ENCODE peak calls at places on chromosomes 3 and 15, in nine cellular contexts. One of them, this sample, is unnamed.

GRCh38 chr3:149592758-149593240 is 65.0 kb downstream of the WWTR1 start:
- DNase-seq in heart left ventricle: peak
- DNase-seq in bronchial epithelial cell: no peak
- DNase-seq in adrenal gland: peak
- DNase-seq in heart right ventricle: no peak
- DNase-seq in CD8-positive, alpha-beta T cell: no peak
- DNase-seq in fibroblast of mammary gland: no peak
- DNase-seq in ovary: peak
- DNase-seq in mucosa of descending colon: no peak
- DNase-seq in this sample: no peak

GRCh38 chr3:188104050-188104449 is 49.9 kb upstream of the LPP start:
- DNase-seq in adrenal gland: no peak
- DNase-seq in bronchial epithelial cell: no peak
- DNase-seq in heart right ventricle: no peak
- DNase-seq in heart left ventricle: no peak
- DNase-seq in mucosa of descending colon: no peak
- DNase-seq in CD8-positive, alpha-beta T cell: no peak
- DNase-seq in ovary: no peak
- DNase-seq in fibroblast of mammary gland: no peak
- DNase-seq in this sample: no peak

GRCh38 chr3:159913712-159914414 is 74.8 kb upstream of the IL12A start:
- DNase-seq in heart right ventricle: no peak
- DNase-seq in heart left ventricle: no peak
- DNase-seq in adrenal gland: no peak
- DNase-seq in bronchial epithelial cell: no peak
- DNase-seq in mucosa of descending colon: no peak
- DNase-seq in CD8-positive, alpha-beta T cell: no peak
- DNase-seq in fibroblast of mammary gland: no peak
- DNase-seq in ovary: no peak
- DNase-seq in this sample: no peak

GRCh38 chr15:90680371-90680935 is 36.7 kb upstream of the BLM start:
- DNase-seq in fibroblast of mammary gland: peak
- DNase-seq in heart right ventricle: no peak
- DNase-seq in bronchial epithelial cell: peak
- DNase-seq in adrenal gland: peak
- DNase-seq in mucosa of descending colon: no peak
- DNase-seq in ovary: no peak
- DNase-seq in CD8-positive, alpha-beta T cell: no peak
- DNase-seq in heart left ventricle: no peak
- DNase-seq in this sample: peak

GRCh38 chr15:80496101-80496500 is 91.9 kb downstream of the ARNT2 start:
- DNase-seq in bronchial epithelial cell: no peak
- DNase-seq in fibroblast of mammary gland: no peak
- DNase-seq in mucosa of descending colon: no peak
- DNase-seq in heart left ventricle: no peak
- DNase-seq in heart right ventricle: no peak
- DNase-seq in CD8-positive, alpha-beta T cell: no peak
- DNase-seq in ovary: no peak
- DNase-seq in adrenal gland: no peak
- DNase-seq in this sample: no peak

GRCh38 chr3:156631323-156631722 is 43.1 kb upstream of the TIPARP start:
- DNase-seq in adrenal gland: no peak
- DNase-seq in heart left ventricle: no peak
- DNase-seq in ovary: no peak
- DNase-seq in fibroblast of mammary gland: no peak
- DNase-seq in heart right ventricle: no peak
- DNase-seq in mucosa of descending colon: no peak
- DNase-seq in bronchial epithelial cell: peak
- DNase-seq in CD8-positive, alpha-beta T cell: no peak
- DNase-seq in this sample: no peak

GRCh38 chr15:66670698-66671580 is 31.1 kb upstream of the SMAD6 start:
- DNase-seq in heart right ventricle: no peak
- DNase-seq in ovary: no peak
- DNase-seq in fibroblast of mammary gland: no peak
- DNase-seq in adrenal gland: no peak
- DNase-seq in mucosa of descending colon: peak
- DNase-seq in bronchial epithelial cell: peak
- DNase-seq in CD8-positive, alpha-beta T cell: no peak
- DNase-seq in heart left ventricle: no peak
- DNase-seq in this sample: no peak

GRCh38 chr3:90062018-90062417 is 954.6 kb downstream of the EPHA3 start:
- DNase-seq in adrenal gland: no peak
- DNase-seq in heart right ventricle: no peak
- DNase-seq in CD8-positive, alpha-beta T cell: no peak
- DNase-seq in bronchial epithelial cell: peak
- DNase-seq in mucosa of descending colon: no peak
- DNase-seq in fibroblast of mammary gland: peak
- DNase-seq in ovary: no peak
- DNase-seq in heart left ventricle: no peak
- DNase-seq in this sample: peak

DNA sequence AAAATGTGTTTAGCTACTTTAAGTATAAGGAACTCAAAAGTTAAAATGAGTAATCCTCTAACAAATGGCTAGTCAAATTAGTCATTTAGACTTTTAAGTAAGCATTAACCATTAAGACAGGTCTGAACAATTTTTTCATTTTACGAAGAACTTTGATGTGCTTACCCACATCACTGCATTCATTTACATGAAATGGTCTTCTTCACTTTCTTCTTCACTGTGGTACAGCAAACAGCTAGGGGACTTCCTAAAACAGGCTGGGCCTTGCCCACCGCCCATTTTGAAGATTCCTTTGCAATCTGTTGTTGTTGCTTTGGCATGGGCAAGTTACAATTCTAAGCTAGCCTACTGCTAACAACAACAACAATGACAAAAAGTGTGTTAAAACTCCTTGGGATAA is 67.4 kb downstream of the CBLB start:
- DNase-seq in mucosa of descending colon: no peak
- DNase-seq in heart left ventricle: no peak
- DNase-seq in bronchial epithelial cell: peak
- DNase-seq in heart right ventricle: no peak
- DNase-seq in adrenal gland: no peak
- DNase-seq in fibroblast of mammary gland: no peak
- DNase-seq in CD8-positive, alpha-beta T cell: no peak
- DNase-seq in ovary: no peak
- DNase-seq in this sample: no peak
- H3K4me3 ChIP-seq in mucosa of descending colon: no peak
- H3K4me3 ChIP-seq in heart left ventricle: no peak
- H3K4me3 ChIP-seq in bronchial epithelial cell: no peak
- H3K4me3 ChIP-seq in heart right ventricle: no peak
- H3K4me3 ChIP-seq in adrenal gland: no peak
- H3K4me3 ChIP-seq in fibroblast of mammary gland: no peak
- H3K4me3 ChIP-seq in CD8-positive, alpha-beta T cell: no peak
- H3K4me3 ChIP-seq in ovary: no peak
- H3K4me3 ChIP-seq in this sample: no peak

GRCh38 chr15:92884813-92885461 is 15.2 kb upstream of the CHD2 start:
- DNase-seq in heart right ventricle: no peak
- DNase-seq in CD8-positive, alpha-beta T cell: no peak
- DNase-seq in heart left ventricle: no peak
- DNase-seq in bronchial epithelial cell: peak
- DNase-seq in fibroblast of mammary gland: peak
- DNase-seq in mucosa of descending colon: no peak
- DNase-seq in ovary: no peak
- DNase-seq in adrenal gland: no peak
- DNase-seq in this sample: no peak

GRCh38 chr15:92886815-92887214 is 13.3 kb upstream of the CHD2 start:
- DNase-seq in ovary: no peak
- DNase-seq in CD8-positive, alpha-beta T cell: no peak
- DNase-seq in mucosa of descending colon: no peak
- DNase-seq in heart left ventricle: no peak
- DNase-seq in bronchial epithelial cell: no peak
- DNase-seq in fibroblast of mammary gland: no peak
- DNase-seq in adrenal gland: no peak
- DNase-seq in heart right ventricle: no peak
- DNase-seq in this sample: no peak

GRCh38 chr15:92886229-92886628 is 13.9 kb upstream of the CHD2 start:
- DNase-seq in fibroblast of mammary gland: no peak
- DNase-seq in heart left ventricle: no peak
- DNase-seq in CD8-positive, alpha-beta T cell: no peak
- DNase-seq in heart right ventricle: no peak
- DNase-seq in adrenal gland: no peak
- DNase-seq in bronchial epithelial cell: peak
- DNase-seq in ovary: no peak
- DNase-seq in mucosa of descending colon: no peak
- DNase-seq in this sample: no peak

GRCh38 chr15:92889390-92890113 is 10.6 kb upstream of the CHD2 start:
- DNase-seq in ovary: no peak
- DNase-seq in CD8-positive, alpha-beta T cell: no peak
- DNase-seq in heart left ventricle: no peak
- DNase-seq in heart right ventricle: no peak
- DNase-seq in fibroblast of mammary gland: no peak
- DNase-seq in mucosa of descending colon: no peak
- DNase-seq in bronchial epithelial cell: no peak
- DNase-seq in adrenal gland: no peak
- DNase-seq in this sample: no peak

GRCh38 chr15:92887869-92888268 is 12.3 kb upstream of the CHD2 start:
- DNase-seq in heart left ventricle: no peak
- DNase-seq in bronchial epithelial cell: no peak
- DNase-seq in fibroblast of mammary gland: no peak
- DNase-seq in ovary: no peak
- DNase-seq in adrenal gland: no peak
- DNase-seq in mucosa of descending colon: no peak
- DNase-seq in heart right ventricle: no peak
- DNase-seq in CD8-positive, alpha-beta T cell: no peak
- DNase-seq in this sample: no peak
- H3K4me3 ChIP-seq in heart left ventricle: peak
- H3K4me3 ChIP-seq in bronchial epithelial cell: peak
- H3K4me3 ChIP-seq in fibroblast of mammary gland: no peak
- H3K4me3 ChIP-seq in ovary: no peak
- H3K4me3 ChIP-seq in adrenal gland: no peak
- H3K4me3 ChIP-seq in mucosa of descending colon: no peak
- H3K4me3 ChIP-seq in heart right ventricle: no peak
- H3K4me3 ChIP-seq in CD8-positive, alpha-beta T cell: no peak
- H3K4me3 ChIP-seq in this sample: no peak

GRCh38 chr15:97525809-97526208 is 434.7 kb upstream of the ARRDC4 start:
- DNase-seq in fibroblast of mammary gland: no peak
- DNase-seq in adrenal gland: no peak
- DNase-seq in CD8-positive, alpha-beta T cell: no peak
- DNase-seq in ovary: no peak
- DNase-seq in mucosa of descending colon: no peak
- DNase-seq in bronchial epithelial cell: peak
- DNase-seq in heart right ventricle: no peak
- DNase-seq in heart left ventricle: no peak
- DNase-seq in this sample: no peak

GRCh38 chr15:97522362-97522761 is 438.1 kb upstream of the ARRDC4 start:
- DNase-seq in heart right ventricle: no peak
- DNase-seq in CD8-positive, alpha-beta T cell: no peak
- DNase-seq in fibroblast of mammary gland: no peak
- DNase-seq in adrenal gland: no peak
- DNase-seq in bronchial epithelial cell: no peak
- DNase-seq in heart left ventricle: peak
- DNase-seq in mucosa of descending colon: no peak
- DNase-seq in ovary: no peak
- DNase-seq in this sample: peak

GRCh38 chr15:97521390-97521789 is 439.1 kb upstream of the ARRDC4 start:
- DNase-seq in adrenal gland: no peak
- DNase-seq in bronchial epithelial cell: no peak
- DNase-seq in heart right ventricle: no peak
- DNase-seq in mucosa of descending colon: no peak
- DNase-seq in heart left ventricle: no peak
- DNase-seq in ovary: no peak
- DNase-seq in CD8-positive, alpha-beta T cell: no peak
- DNase-seq in fibroblast of mammary gland: no peak
- DNase-seq in this sample: no peak

GRCh38 chr15:97520689-97521088 is 439.8 kb upstream of the ARRDC4 start:
- DNase-seq in ovary: no peak
- DNase-seq in bronchial epithelial cell: no peak
- DNase-seq in adrenal gland: no peak
- DNase-seq in heart left ventricle: no peak
- DNase-seq in mucosa of descending colon: no peak
- DNase-seq in heart right ventricle: no peak
- DNase-seq in CD8-positive, alpha-beta T cell: no peak
- DNase-seq in fibroblast of mammary gland: no peak
- DNase-seq in this sample: no peak

DNA sequence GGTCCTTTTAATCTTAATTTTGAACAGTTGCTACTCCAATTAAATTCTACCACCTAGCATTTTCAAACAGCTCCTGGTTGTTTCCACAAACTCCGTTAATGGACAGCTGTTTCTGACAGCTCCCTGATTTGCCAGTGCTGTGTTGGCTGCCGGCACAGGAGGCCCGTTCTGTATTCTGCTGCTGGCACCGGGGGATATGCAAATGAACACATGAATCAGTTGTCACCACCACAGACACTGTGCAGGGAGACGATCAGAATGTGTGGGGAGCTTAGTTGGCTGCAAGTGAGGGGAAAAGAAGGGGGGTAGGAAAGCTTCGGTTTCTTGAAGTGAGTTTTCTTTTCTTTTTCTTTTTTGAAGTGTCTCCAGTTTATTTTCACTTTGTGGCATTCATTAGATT is 438.6 kb upstream of the ARRDC4 start:
- DNase-seq in fibroblast of mammary gland: no peak
- DNase-seq in heart right ventricle: peak
- DNase-seq in CD8-positive, alpha-beta T cell: no peak
- DNase-seq in adrenal gland: no peak
- DNase-seq in bronchial epithelial cell: no peak
- DNase-seq in ovary: no peak
- DNase-seq in heart left ventricle: peak
- DNase-seq in mucosa of descending colon: no peak
- DNase-seq in this sample: peak
- H3K4me3 ChIP-seq in fibroblast of mammary gland: no peak
- H3K4me3 ChIP-seq in heart right ventricle: peak
- H3K4me3 ChIP-seq in CD8-positive, alpha-beta T cell: no peak
- H3K4me3 ChIP-seq in adrenal gland: no peak
- H3K4me3 ChIP-seq in bronchial epithelial cell: no peak
- H3K4me3 ChIP-seq in ovary: no peak
- H3K4me3 ChIP-seq in heart left ventricle: peak
- H3K4me3 ChIP-seq in mucosa of descending colon: no peak
- H3K4me3 ChIP-seq in this sample: no peak

GRCh38 chr3:134483195-134483890 is 2.4 kb downstream of the ANAPC13 start:
- DNase-seq in heart right ventricle: no peak
- DNase-seq in ovary: no peak
- DNase-seq in bronchial epithelial cell: peak
- DNase-seq in fibroblast of mammary gland: peak
- DNase-seq in heart left ventricle: no peak
- DNase-seq in CD8-positive, alpha-beta T cell: no peak
- DNase-seq in mucosa of descending colon: no peak
- DNase-seq in adrenal gland: no peak
- DNase-seq in this sample: peak
- H3K4me3 ChIP-seq in heart right ventricle: no peak
- H3K4me3 ChIP-seq in ovary: no peak
- H3K4me3 ChIP-seq in bronchial epithelial cell: no peak
- H3K4me3 ChIP-seq in fibroblast of mammary gland: no peak
- H3K4me3 ChIP-seq in heart left ventricle: no peak
- H3K4me3 ChIP-seq in CD8-positive, alpha-beta T cell: no peak
- H3K4me3 ChIP-seq in mucosa of descending colon: no peak
- H3K4me3 ChIP-seq in adrenal gland: no peak
- H3K4me3 ChIP-seq in this sample: no peak

DNA sequence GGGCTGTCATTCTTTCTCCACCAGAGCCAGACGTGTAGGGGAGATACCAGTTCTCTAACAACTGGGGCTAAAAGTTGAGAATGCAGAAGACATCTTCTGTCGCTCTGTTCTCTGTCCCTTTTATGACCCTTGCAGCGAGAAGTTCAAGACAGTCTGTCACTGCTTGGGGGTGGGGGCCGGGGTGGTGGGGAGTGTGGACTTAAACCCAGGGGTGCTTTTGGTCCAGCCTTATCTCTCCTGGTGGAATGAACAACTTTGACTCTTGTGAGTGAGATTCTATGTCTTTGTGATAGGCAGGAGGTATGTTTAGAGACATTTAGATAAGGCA is 767 bp upstream of the APOD start:
- DNase-seq in mucosa of descending colon: no peak
- DNase-seq in ovary: no peak
- DNase-seq in heart left ventricle: no peak
- DNase-seq in fibroblast of mammary gland: no peak
- DNase-seq in adrenal gland: no peak
- DNase-seq in bronchial epithelial cell: no peak
- DNase-seq in CD8-positive, alpha-beta T cell: no peak
- DNase-seq in heart right ventricle: no peak
- DNase-seq in this sample: no peak
- H3K4me3 ChIP-seq in mucosa of descending colon: no peak
- H3K4me3 ChIP-seq in ovary: no peak
- H3K4me3 ChIP-seq in heart left ventricle: peak
- H3K4me3 ChIP-seq in fibroblast of mammary gland: no peak
- H3K4me3 ChIP-seq in adrenal gland: no peak
- H3K4me3 ChIP-seq in bronchial epithelial cell: no peak
- H3K4me3 ChIP-seq in CD8-positive, alpha-beta T cell: no peak
- H3K4me3 ChIP-seq in heart right ventricle: no peak
- H3K4me3 ChIP-seq in this sample: peak

This sample was measured in fibroblast of lung.